ENCODE peak calls at places on chromosomes 7 and 10, in five cellular contexts. G, Q, X, C and H are unnamed samples.

GRCh38 chr10:12194752-12195271 is 879 bp downstream of the NUDT5 start:
- DNase-seq in C (no peak), G (peak), Q (peak), X (peak), H (peak)

GRCh38 chr10:11553773-11554381 is 57.6 kb downstream of the USP6NL start:
- DNase-seq in G (no peak), Q (no peak), C (no peak), X (no peak), H (no peak)

GRCh38 chr10:69413221-69413865 is 3.4 kb downstream of the TACR2 start:
- DNase-seq in G (no peak), X (peak), C (peak), Q (peak), H (peak)

GRCh38 chr7:105532709-105533460 is 884 bp downstream of the RINT1 start:
- DNase-seq in Q (no peak), G (no peak), C (no peak), X (no peak), H (no peak)

GRCh38 chr10:122141821-122142651 is 129.1 kb upstream of the BTBD16 start:
- DNase-seq in X (peak), C (no peak), Q (no peak), G (no peak), H (no peak)

GRCh38 chr10:131689016-131689415 is 211.8 kb upstream of the PPP2R2D start:
- DNase-seq in X (no peak), G (no peak), Q (no peak), C (no peak), H (no peak)

GRCh38 chr10:71220689-71221540 is 8.5 kb downstream of the UNC5B start:
- DNase-seq in Q (no peak), C (no peak), X (no peak), G (peak), H (no peak)

GRCh38 chr7:70229242-70229641 is 631.0 kb downstream of the AUTS2 start:
- DNase-seq in C (no peak), Q (no peak), G (no peak), X (no peak), H (no peak)

GRCh38 chr7:134535272-134535918 is 8.0 kb downstream of the AKR1B10 start:
- DNase-seq in G (peak), X (no peak), C (no peak), Q (no peak), H (no peak)

GRCh38 chr7:124084024-124084423 is 51.2 kb upstream of the TMEM229A start:
- DNase-seq in C (no peak), G (no peak), X (no peak), Q (no peak), H (no peak)
- H3K27ac ChIP-seq in C (peak), G (no peak), X (no peak), Q (no peak), H (no peak)

DNA sequence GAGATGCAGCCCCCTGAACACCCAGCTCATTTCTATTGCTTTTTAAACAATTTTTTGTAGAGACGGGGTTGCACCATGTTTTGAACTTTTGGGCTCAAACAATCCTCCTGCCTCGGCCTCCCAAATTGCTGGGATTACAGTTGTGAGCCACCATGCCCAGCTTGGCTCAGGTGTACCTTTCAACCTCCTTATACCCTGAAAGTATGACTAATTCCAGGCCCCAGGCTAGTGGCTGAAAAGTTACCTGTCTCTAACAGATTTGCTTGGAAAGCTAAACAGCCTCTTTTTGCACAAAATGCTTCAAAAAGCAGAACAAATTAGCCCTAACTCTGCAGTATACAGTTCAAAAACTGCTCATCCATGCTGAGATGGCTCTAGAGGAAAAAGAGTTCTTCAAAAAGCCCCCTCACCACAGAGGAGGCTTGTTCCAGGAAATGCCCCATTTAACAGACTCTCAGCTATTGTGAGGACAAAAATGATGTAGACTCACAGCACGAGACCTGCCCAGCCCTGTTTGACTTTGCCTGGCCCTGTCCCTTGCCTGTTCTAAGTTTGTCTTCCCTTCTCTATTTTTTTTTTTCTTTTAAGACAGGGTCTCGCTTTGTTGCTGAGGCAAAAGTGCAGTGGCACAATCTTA is 13.4 kb upstream of the AP1S1 start:
- DNase-seq in X (no peak), Q (no peak), G (no peak), C (no peak), H (no peak)
- H3K27ac ChIP-seq in X (no peak), Q (no peak), G (no peak), C (no peak), H (no peak)

GRCh38 chr7:101677421-101678137 is 48.5 kb upstream of the MYL10 start:
- DNase-seq in Q (no peak), X (no peak), C (no peak), G (no peak), H (no peak)

GRCh38 chr7:101678138-101678479 is 49.0 kb upstream of the MYL10 start:
- DNase-seq in G (no peak), C (no peak), Q (no peak), X (no peak), H (no peak)

GRCh38 chr7:101676956-101677355 is 47.9 kb upstream of the MYL10 start:
- DNase-seq in Q (no peak), C (no peak), X (no peak), G (no peak), H (no peak)

GRCh38 chr7:101680406-101681145 is 51.5 kb upstream of the MYL10 start:
- DNase-seq in G (no peak), C (no peak), X (no peak), Q (no peak), H (no peak)

GRCh38 chr7:101678713-101679112 is 49.6 kb upstream of the MYL10 start:
- DNase-seq in Q (peak), G (no peak), C (no peak), X (peak), H (no peak)
- H3K27ac ChIP-seq in Q (no peak), G (peak), C (no peak), X (no peak), H (no peak)

GRCh38 chr7:23021581-23021980 is 7.7 kb upstream of the HYCC1 start:
- DNase-seq in X (no peak), C (no peak), Q (no peak), G (no peak), H (no peak)
- H3K27ac ChIP-seq in X (peak), C (no peak), Q (no peak), G (peak), H (no peak)

DNA sequence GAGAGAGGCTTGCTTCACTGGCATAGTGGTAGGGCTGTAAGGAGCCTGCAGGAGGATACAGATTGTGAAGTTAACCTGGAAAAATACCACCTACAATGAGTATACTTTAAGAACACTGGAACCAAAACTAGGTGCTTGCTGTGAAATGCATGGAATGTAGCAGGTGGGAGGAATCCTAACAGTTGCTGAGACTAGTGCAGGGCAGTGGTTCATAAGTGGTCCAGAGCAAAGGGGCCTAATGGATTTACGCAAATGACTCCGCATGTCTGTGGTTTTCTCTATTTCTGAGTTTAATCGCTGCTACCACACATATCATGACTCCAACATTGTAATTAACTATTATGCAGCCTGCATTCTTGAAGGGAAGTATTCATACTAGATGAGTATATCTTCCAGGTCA is 218.4 kb downstream of the CHRM2 start:
- DNase-seq in X (no peak), G (no peak), C (no peak), Q (no peak), H (no peak)
- H3K27ac ChIP-seq in X (no peak), G (no peak), C (no peak), Q (no peak), H (no peak)